ENCODE peak calls at places on chromosomes 13 and 19, in five cellular contexts. E is breast epithelium, I is H1, H is HepG2, K is sigmoid colon. J is an unnamed sample.
A peak's percentile ranks its signal among the peaks of the same experiment; 100 is the strongest.

GRCh38 chr13:114053026-114053425 is 79.2 kb upstream of the C13orf46 start:
- DNase-seq in E (no peak), I (no peak), H (no peak), K (no peak), J (no peak)

GRCh38 chr13:67120872-67121531 is 109.1 kb downstream of the PCDH9 start:
- DNase-seq in E (no peak), I (no peak), H (no peak), K (no peak), J (no peak)

GRCh38 chr19:30530751-30531150 is 158.6 kb downstream of the ZNF536 start:
- DNase-seq in E (no peak), I (no peak), H (no peak), K (no peak), J (no peak)

GRCh38 chr13:33931397-33931987 is 113.5 kb downstream of the RFC3 start:
- DNase-seq in E (no peak), I (no peak), H (peak; percentile 65), K (no peak), J (no peak)

GRCh38 chr13:95745752-95746151 is 68.8 kb downstream of the DNAJC3 start:
- DNase-seq in E (no peak), I (no peak), H (no peak), K (no peak), J (no peak)

GRCh38 chr19:5358173-5358800 is 17.7 kb upstream of the PTPRS start:
- DNase-seq in E (no peak), I (no peak), H (peak; percentile 27), K (no peak), J (no peak)

GRCh38 chr19:38862321-38863059 is 12.7 kb upstream of the HNRNPL start:
- DNase-seq in E (peak; percentile 48), I (no peak), H (no peak), K (peak; percentile 94), J (no peak)

GRCh38 chr13:33639640-33640080 is 178.3 kb upstream of the RFC3 start:
- DNase-seq in E (no peak), I (no peak), H (peak; percentile 43), K (no peak), J (no peak)

GRCh38 chr13:75372517-75372916 is 109.5 kb downstream of the TBC1D4 start:
- DNase-seq in E (no peak), I (no peak), H (peak; percentile 44), K (no peak), J (no peak)

GRCh38 chr13:61777902-61778301 is 362.3 kb upstream of the PCDH20 start:
- DNase-seq in E (no peak), I (no peak), H (no peak), K (no peak), J (no peak)

GRCh38 chr19:36488118-36488815 is 1.1 kb downstream of the ZNF566 start:
- DNase-seq in E (no peak), I (no peak), H (no peak), K (no peak), J (no peak)

GRCh38 chr19:17103177-17103576 is 27.6 kb downstream of the MYO9B start:
- DNase-seq in E (no peak), I (peak; percentile 56), H (peak; percentile 56), K (no peak), J (no peak)

GRCh38 chr19:47742636-47743035 is 2.7 kb upstream of the NOP53 start:
- DNase-seq in E (peak; percentile 33), I (no peak), H (no peak), K (no peak), J (no peak)

GRCh38 chr13:75149781-75150180 is 332.2 kb downstream of the TBC1D4 start:
- DNase-seq in E (no peak), I (no peak), H (no peak), K (no peak), J (no peak)

DNA sequence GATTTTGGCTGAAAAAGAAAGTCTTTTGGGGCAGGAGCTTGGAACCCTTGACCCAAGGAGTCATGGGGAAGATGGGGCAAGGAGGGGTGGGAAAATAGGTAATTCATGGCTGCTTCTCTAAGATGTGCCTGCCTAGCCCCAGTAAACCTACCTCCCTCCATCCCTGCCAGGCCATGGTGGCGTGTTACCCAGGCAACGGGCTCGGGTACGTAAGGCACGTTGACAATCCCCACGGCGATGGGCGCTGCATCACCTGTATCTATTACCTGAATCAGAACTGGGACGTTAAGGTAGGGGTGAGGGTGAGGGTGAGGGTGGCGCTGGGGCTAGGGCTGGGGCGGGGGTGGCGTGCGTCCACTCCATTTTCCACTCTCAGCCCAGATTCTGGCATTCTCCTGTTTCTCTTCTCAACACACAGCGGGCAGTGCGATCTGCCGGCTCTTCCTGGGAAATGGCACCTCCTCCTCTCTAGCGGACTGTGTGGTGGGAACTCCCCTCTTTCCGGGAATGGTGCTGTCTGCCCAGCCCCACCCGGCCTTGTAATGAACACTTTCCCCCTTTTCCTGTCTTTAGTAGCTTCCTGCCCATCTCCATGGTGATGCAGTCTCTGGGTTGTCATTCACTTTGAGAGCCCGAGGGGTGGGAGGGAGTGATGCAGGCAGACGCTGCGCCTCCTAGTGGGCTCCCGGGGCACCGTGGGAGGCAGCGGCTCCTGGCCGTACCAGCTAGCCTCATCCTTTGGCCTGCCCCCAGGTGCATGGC is 7.6 kb downstream of the EGLN2 start:
- DNase-seq in E (peak; percentile 61), I (peak; percentile 90), H (peak; percentile 66), K (peak; percentile 92), J (peak; percentile 96)
- TF ChIP-seq POLR2A in E (no peak), I (no peak), H (no peak), K (no peak), J (no peak)

GRCh38 chr13:77325371-77325941 is 1.4 kb downstream of the MYCBP2 start:
- DNase-seq in E (no peak), I (no peak), H (no peak), K (no peak), J (no peak)
- TF ChIP-seq POLR2AphosphoS5 in E (no peak), I (no peak), H (no peak), K (no peak), J (no peak)

DNA sequence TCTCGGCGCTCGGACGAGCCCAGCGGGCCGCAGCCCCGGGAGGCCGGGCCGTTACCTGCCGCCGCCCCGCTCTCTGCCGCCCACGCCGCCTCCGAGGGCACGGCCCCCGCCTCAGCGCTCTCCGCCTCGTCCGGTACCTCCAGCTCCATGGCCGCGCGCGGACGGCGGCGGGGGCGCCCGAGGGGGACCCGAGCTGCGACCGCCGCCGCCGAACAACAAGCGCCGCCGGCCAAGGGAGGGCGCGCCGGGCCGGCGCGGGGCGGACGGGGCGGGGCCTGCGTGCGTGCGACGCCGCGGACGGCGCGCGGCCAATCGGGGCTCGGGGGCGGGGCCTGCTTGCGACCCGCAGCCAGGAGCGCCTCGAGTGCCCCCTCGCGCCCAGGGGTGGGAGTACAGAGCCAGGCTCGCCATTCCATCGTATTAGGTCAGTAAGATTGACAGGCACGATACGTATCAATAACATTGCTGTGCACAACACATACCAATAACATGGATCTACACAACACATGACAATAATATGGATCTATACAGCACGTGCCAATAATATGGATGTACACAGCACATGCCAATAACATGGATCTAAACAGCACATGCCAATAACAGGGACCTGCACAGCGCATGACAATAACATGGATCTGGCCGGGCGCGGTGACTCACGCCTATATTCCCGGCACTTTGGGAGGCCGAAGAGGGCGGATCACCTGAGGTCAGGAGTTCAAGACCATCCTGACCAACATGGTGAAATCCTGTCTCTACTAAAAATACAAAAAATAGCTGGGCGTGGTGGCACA is at the start of gene PIP5K1C:
- DNase-seq in E (peak; percentile 81), I (no peak), H (peak; percentile 64), K (peak; percentile 94), J (peak; percentile 94)
- TF ChIP-seq POLR2A in E (no peak), I (no peak), H (peak; percentile 44), K (no peak), J (no peak)

GRCh38 chr13:110627761-110628476 is 12.6 kb downstream of the NAXD start:
- DNase-seq in E (no peak), I (no peak), H (no peak), K (no peak), J (no peak)

GRCh38 chr13:110626510-110626909 is 11.2 kb downstream of the NAXD start:
- DNase-seq in E (no peak), I (no peak), H (no peak), K (no peak), J (no peak)

GRCh38 chr13:110627351-110627750 is 12.0 kb downstream of the NAXD start:
- DNase-seq in E (no peak), I (no peak), H (no peak), K (no peak), J (no peak)

GRCh38 chr13:110624766-110625756 is 9.7 kb downstream of the NAXD start:
- DNase-seq in E (no peak), I (no peak), H (no peak), K (no peak), J (no peak)

DNA sequence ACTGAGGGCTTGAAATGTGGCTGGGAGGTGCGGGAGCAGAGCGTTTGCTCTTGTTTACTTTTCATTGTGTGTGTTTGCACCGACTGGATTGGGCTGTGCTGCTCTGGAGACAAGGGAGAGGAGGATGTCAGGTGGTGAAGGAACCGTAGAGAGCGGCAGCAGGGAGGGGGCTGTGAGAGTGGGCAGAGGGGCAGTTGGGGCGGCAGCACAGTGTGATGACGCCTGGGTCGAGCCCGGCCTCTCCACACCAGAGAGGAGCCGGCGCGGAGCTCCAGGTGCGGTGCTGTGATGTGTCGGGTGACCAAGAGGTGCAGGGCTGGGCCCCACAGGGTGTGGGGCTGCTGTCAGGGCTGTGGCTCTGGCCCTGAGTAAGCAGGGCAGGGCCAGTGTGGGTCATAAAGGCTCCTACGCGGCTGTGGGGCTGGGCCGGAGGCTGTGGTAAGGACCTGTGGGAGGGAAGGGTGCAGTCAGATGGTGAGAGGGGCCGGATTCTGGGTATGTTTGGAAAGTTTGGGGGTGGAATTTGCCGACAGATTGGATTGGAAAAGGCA is 10.5 kb downstream of the NAXD start:
- DNase-seq in E (no peak), I (no peak), H (no peak), K (no peak), J (no peak)
- TF ChIP-seq POLR2AphosphoS5 in E (no peak), I (no peak), H (no peak), K (no peak), J (no peak)

GRCh38 chr13:91372813-91373420 is 25.4 kb downstream of the MIR17HG start:
- DNase-seq in E (no peak), I (no peak), H (peak; percentile 47), K (no peak), J (no peak)
- TF ChIP-seq POLR2A in E (no peak), I (no peak), H (no peak), K (no peak), J (no peak)